ENCODE peak calls at places on chromosomes 2 and 18, in four cellular contexts. T is effector memory CD4-positive, alpha-beta T cell; X is GM06990; W is AG10803. Y is an unnamed sample.

GRCh38 chr18:50880108-50880465 is 1.2 kb downstream of the ME2 start:
- DNase-seq in W (no peak), T (no peak), X (peak), Y (no peak)

GRCh38 chr2:231611273-231612198 is 18.9 kb downstream of the TEX44 start:
- DNase-seq in X (no peak), T (no peak), W (peak), Y (peak)

GRCh38 chr2:10764101-10764785 is 42.8 kb downstream of the ATP6V1C2 start:
- DNase-seq in W (no peak), X (no peak), T (no peak), Y (no peak)

GRCh38 chr2:226544581-226545210 is 254.9 kb downstream of the IRS1 start:
- DNase-seq in X (no peak), W (peak), T (no peak), Y (peak)

GRCh38 chr18:51107082-51107481 is 77.1 kb downstream of the SMAD4 start:
- DNase-seq in W (no peak), T (no peak), X (no peak), Y (no peak)

GRCh38 chr2:80086831-80087230 is 217.7 kb downstream of the LRRTM1 start:
- DNase-seq in X (no peak), W (peak), T (no peak), Y (peak)

GRCh38 chr18:8499810-8500663 is 109.2 kb upstream of the RAB12 start:
- DNase-seq in T (no peak), X (no peak), W (no peak), Y (no peak)

GRCh38 chr2:16727256-16727655 is 61.6 kb upstream of the CYRIA start:
- DNase-seq in W (no peak), X (no peak), T (no peak), Y (no peak)

GRCh38 chr2:10400568-10400977 is 47.6 kb downstream of the ODC1 start:
- DNase-seq in X (no peak), W (no peak), T (no peak), Y (no peak)

GRCh38 chr2:178747767-178748166 is 59.5 kb downstream of the TTN start:
- DNase-seq in T (no peak), X (no peak), W (peak), Y (peak)

GRCh38 chr2:20484810-20485611 is 38.1 kb downstream of the RHOB start:
- DNase-seq in T (no peak), W (no peak), X (no peak), Y (no peak)

GRCh38 chr2:16653083-16653375 is 12.6 kb downstream of the CYRIA start:
- DNase-seq in W (no peak), T (no peak), X (no peak), Y (no peak)

GRCh38 chr2:127663566-127664064 is 11.7 kb downstream of the LIMS2 start:
- DNase-seq in W (no peak), T (no peak), X (no peak), Y (no peak)

GRCh38 chr2:201572822-201573493 is 70.3 kb downstream of the TMEM237 start:
- DNase-seq in W (no peak), T (no peak), X (peak), Y (no peak)

GRCh38 chr2:236743623-236744280 is 174.1 kb downstream of the ACKR3 start:
- DNase-seq in X (no peak), T (no peak), W (peak), Y (peak)

GRCh38 chr2:217938038-217938437 is 64.8 kb downstream of the TNS1 start:
- DNase-seq in W (no peak), X (no peak), T (no peak), Y (no peak)

GRCh38 chr2:203018181-203018580 is 3.5 kb downstream of the NBEAL1 start:
- DNase-seq in X (peak), W (peak), T (no peak), Y (peak)

GRCh38 chr2:38076250-38076709 is 329 bp upstream of the CYP1B1 start:
- DNase-seq in T (no peak), W (peak), X (peak), Y (peak)

GRCh38 chr2:231554748-231555545 is 24.7 kb upstream of the NMUR1 start:
- DNase-seq in T (no peak), W (peak), X (peak), Y (peak)

GRCh38 chr18:2794159-2794558 is 52.6 kb upstream of the EMILIN2 start:
- DNase-seq in T (no peak), W (no peak), X (no peak), Y (no peak)

GRCh38 chr2:50727940-50728339 is 304.0 kb downstream of the NRXN1 start:
- DNase-seq in T (no peak), W (no peak), X (no peak), Y (no peak)

GRCh38 chr18:55869965-55870585 is 282.1 kb upstream of the TCF4 start:
- DNase-seq in T (no peak), W (peak), X (no peak), Y (peak)

GRCh38 chr2:186241874-186242273 is 244.2 kb upstream of the ZC3H15 start:
- DNase-seq in W (no peak), X (no peak), T (no peak), Y (no peak)

GRCh38 chr2:100606740-100607343 is 44.0 kb downstream of the PDCL3 start:
- DNase-seq in W (peak), T (peak), X (no peak), Y (peak)

GRCh38 chr2:158179660-158180059 is 78.0 kb downstream of the UPP2 start:
- DNase-seq in T (no peak), W (peak), X (no peak), Y (no peak)

GRCh38 chr2:27776097-27776496 is 4.6 kb downstream of the MRPL33 start:
- DNase-seq in X (no peak), W (peak), T (no peak), Y (peak)

GRCh38 chr2:27771548-27772335 is at the start of gene MRPL33:
- DNase-seq in W (peak), T (peak), X (peak), Y (peak)

GRCh38 chr2:27772804-27773203 is 1.3 kb downstream of the MRPL33 start:
- DNase-seq in T (no peak), X (no peak), W (no peak), Y (no peak)

GRCh38 chr2:27776696-27777095 is 5.2 kb downstream of the MRPL33 start:
- DNase-seq in W (no peak), X (no peak), T (no peak), Y (no peak)

DNA sequence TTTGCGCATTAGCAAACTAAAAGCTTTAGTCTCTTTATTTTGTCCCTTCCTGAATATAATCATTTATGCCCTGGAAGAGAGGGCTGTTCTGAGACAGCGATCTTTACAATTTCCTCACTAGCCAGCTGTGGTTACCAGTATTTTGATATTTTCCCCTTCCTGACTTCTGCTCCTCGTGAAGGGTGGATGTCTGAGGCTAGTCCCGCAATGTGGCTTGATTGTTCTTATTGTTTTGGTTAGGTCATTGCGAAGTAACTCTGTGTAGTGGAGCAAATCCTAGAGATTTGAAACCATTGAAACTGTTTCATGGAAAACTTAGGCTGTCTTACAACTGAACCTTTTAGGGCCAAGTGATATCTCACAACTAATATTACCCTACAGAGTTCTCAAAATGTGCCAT is 2.4 kb downstream of the MRPL33 start:
- DNase-seq in X (no peak), W (no peak), T (no peak), Y (no peak)
- H3K4me3 ChIP-seq in X (no peak), W (no peak), T (no peak), Y (no peak)

GRCh38 chr2:106851055-106851454 is 34.9 kb downstream of the ST6GAL2 start:
- DNase-seq in T (no peak), X (no peak), W (no peak), Y (no peak)
- H3K4me3 ChIP-seq in T (no peak), X (no peak), W (no peak), Y (no peak)

DNA sequence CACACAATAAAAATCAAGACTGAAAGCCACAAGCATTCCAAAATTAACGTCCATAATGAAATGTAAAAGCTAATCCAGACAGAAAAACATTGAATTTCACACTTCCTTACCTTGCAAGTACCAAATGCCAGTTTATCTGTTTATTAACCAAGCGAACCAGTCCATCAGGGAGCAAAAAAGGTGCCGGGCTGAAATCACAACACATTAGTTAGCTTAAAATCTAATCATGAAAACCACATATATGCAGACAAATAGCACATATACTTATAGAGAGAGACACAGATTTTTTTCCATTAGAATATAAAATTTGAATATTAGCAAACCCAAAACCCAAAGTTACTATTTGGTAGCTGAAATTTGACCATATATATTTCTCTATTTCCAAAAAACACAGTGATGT is 7.2 kb downstream of the NBAS start:
- DNase-seq in X (no peak), W (no peak), T (no peak), Y (no peak)
- H3K4me3 ChIP-seq in X (no peak), W (no peak), T (no peak), Y (no peak)

DNA sequence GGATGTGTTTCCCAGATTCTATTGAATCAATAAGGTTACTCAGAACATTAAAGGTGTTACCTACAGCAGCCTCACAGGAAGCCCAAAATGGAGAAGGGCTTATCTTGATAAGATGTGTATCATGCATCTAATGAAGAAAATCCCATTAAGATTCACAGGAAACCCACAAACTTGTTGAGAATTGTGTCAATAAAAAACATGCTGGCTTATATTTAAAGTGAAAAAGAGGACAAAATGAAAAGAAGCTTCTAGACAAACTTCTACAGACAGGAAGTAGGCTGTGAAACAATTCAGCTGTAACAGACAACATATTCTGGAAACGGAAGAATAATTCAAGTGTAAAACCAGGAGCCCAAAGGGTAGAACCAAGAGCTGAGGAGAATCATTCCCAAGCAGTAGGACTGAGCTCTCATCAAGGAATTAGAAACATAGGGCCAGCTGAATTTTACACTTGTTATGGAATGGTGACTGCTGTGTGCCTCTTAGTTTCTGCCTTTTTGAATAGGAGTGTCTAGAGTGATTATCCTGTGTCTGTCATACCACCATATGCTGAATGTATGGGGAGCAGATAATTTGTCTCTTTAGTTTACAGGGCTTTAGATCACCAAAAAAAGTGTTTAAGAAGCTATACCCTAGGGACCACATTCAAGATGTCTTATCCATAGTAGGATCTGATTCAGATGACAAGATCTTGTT is 9.6 kb downstream of the IMMT start:
- DNase-seq in W (no peak), X (no peak), T (no peak), Y (no peak)
- H3K4me3 ChIP-seq in W (no peak), X (no peak), T (peak), Y (no peak)

GRCh38 chr18:11906926-11907874 is 917 bp downstream of the MPPE1 start:
- DNase-seq in T (no peak), W (no peak), X (no peak), Y (peak)
- H3K4me3 ChIP-seq in T (peak), W (peak), X (peak), Y (peak)

Y was measured in foreskin fibroblast.